ENCODE peak calls at places on chromosome 11, in four cellular contexts. Z is CD4-positive, CD25-positive, alpha-beta regulatory T cell; Q is coronary artery; S is activated effector memory CD4-positive, alpha-beta T cell treated with Interleukin-2 at 50 U/mL for 16 hours. K is an unnamed sample.

GRCh38 chr11:108967571-108967970 is 302.7 kb downstream of the DDX10 start:
- DNase-seq in S (no peak), Q (no peak), Z (no peak), K (no peak)

GRCh38 chr11:125670131-125670530 is 10.5 kb downstream of the ACRV1 start:
- DNase-seq in S (no peak), Q (no peak), Z (no peak), K (no peak)

GRCh38 chr11:96635655-96636054 is 245.8 kb downstream of the JRKL start:
- DNase-seq in S (no peak), Z (no peak), Q (no peak), K (no peak)

GRCh38 chr11:44261800-44262591 is 47.9 kb downstream of the ALX4 start:
- DNase-seq in S (no peak), Z (no peak), Q (no peak), K (no peak)

GRCh38 chr11:131584694-131585592 is 214.5 kb downstream of the NTM start:
- DNase-seq in Q (no peak), Z (no peak), S (no peak), K (no peak)

GRCh38 chr11:14544611-14545010 is 24.4 kb upstream of the PSMA1 start:
- DNase-seq in Q (no peak), S (no peak), Z (no peak), K (no peak)

GRCh38 chr11:68710445-68710844 is 26.1 kb downstream of the GAL start:
- DNase-seq in S (no peak), Q (no peak), Z (no peak), K (no peak)

GRCh38 chr11:46149342-46149741 is 28.1 kb upstream of the PHF21A start:
- DNase-seq in S (no peak), Z (no peak), Q (no peak), K (no peak)

GRCh38 chr11:129997513-129997912 is 5.1 kb downstream of the PRDM10 start:
- DNase-seq in Z (no peak), Q (no peak), S (no peak), K (no peak)

GRCh38 chr11:112795142-112795815 is 165.9 kb upstream of the NCAM1 start:
- DNase-seq in Q (peak), Z (no peak), S (no peak), K (no peak)

GRCh38 chr11:134228625-134229024 is 4.2 kb downstream of the VPS26B start:
- DNase-seq in Z (no peak), S (no peak), Q (no peak), K (peak)